ENCODE peak calls at places on chromosomes 12 and 14, in five cellular contexts. One of them, this sample, is unnamed.

GRCh38 chr14:65637780-65638179 is 225.2 kb downstream of the FUT8 start:
- DNase-seq in mucosa of gallbladder: no peak
- DNase-seq in aorta: no peak
- DNase-seq in NCI-H2081: no peak
- DNase-seq in astrocyte of the spinal cord: peak
- DNase-seq in this sample: peak

GRCh38 chr14:63964063-63964462 is 111.3 kb downstream of the SYNE2 start:
- DNase-seq in mucosa of gallbladder: no peak
- DNase-seq in aorta: no peak
- DNase-seq in NCI-H2081: peak
- DNase-seq in astrocyte of the spinal cord: no peak
- DNase-seq in this sample: no peak

GRCh38 chr12:111056618-111057521 is 136.5 kb upstream of the MYL2 start:
- DNase-seq in mucosa of gallbladder: no peak
- DNase-seq in aorta: peak
- DNase-seq in NCI-H2081: no peak
- DNase-seq in astrocyte of the spinal cord: no peak
- DNase-seq in this sample: peak

GRCh38 chr12:4148418-4149056 is 125.0 kb upstream of the CCND2 start:
- DNase-seq in mucosa of gallbladder: no peak
- DNase-seq in aorta: no peak
- DNase-seq in NCI-H2081: no peak
- DNase-seq in astrocyte of the spinal cord: no peak
- DNase-seq in this sample: no peak

GRCh38 chr14:65957631-65958205 is 528.5 kb upstream of the CCDC196 start:
- DNase-seq in mucosa of gallbladder: no peak
- DNase-seq in aorta: no peak
- DNase-seq in NCI-H2081: no peak
- DNase-seq in astrocyte of the spinal cord: no peak
- DNase-seq in this sample: no peak

GRCh38 chr12:63882844-63883243 is 38.3 kb downstream of the SRGAP1 start:
- DNase-seq in mucosa of gallbladder: no peak
- DNase-seq in aorta: no peak
- DNase-seq in NCI-H2081: peak
- DNase-seq in astrocyte of the spinal cord: no peak
- DNase-seq in this sample: no peak

GRCh38 chr12:51891843-51892242 is 3.9 kb downstream of the ANKRD33 start:
- DNase-seq in mucosa of gallbladder: no peak
- DNase-seq in aorta: no peak
- DNase-seq in NCI-H2081: no peak
- DNase-seq in astrocyte of the spinal cord: no peak
- DNase-seq in this sample: peak

GRCh38 chr14:60250318-60251035 is 1.5 kb downstream of the PPM1A start:
- DNase-seq in mucosa of gallbladder: no peak
- DNase-seq in aorta: no peak
- DNase-seq in NCI-H2081: no peak
- DNase-seq in astrocyte of the spinal cord: peak
- DNase-seq in this sample: peak

GRCh38 chr12:110531741-110532333 is 29.7 kb downstream of the RAD9B start:
- DNase-seq in mucosa of gallbladder: no peak
- DNase-seq in aorta: no peak
- DNase-seq in NCI-H2081: no peak
- DNase-seq in astrocyte of the spinal cord: peak
- DNase-seq in this sample: peak

GRCh38 chr12:57471661-57472060 is 8.0 kb downstream of the ARHGAP9 start:
- DNase-seq in mucosa of gallbladder: no peak
- DNase-seq in aorta: no peak
- DNase-seq in NCI-H2081: no peak
- DNase-seq in astrocyte of the spinal cord: no peak
- DNase-seq in this sample: no peak

GRCh38 chr14:80325112-80325511 is 113.8 kb upstream of the DIO2 start:
- DNase-seq in mucosa of gallbladder: no peak
- DNase-seq in aorta: no peak
- DNase-seq in NCI-H2081: no peak
- DNase-seq in astrocyte of the spinal cord: no peak
- DNase-seq in this sample: no peak

GRCh38 chr12:131311764-131312163 is 358.1 kb downstream of the ADGRD1 start:
- DNase-seq in mucosa of gallbladder: no peak
- DNase-seq in aorta: peak
- DNase-seq in NCI-H2081: no peak
- DNase-seq in astrocyte of the spinal cord: no peak
- DNase-seq in this sample: no peak

GRCh38 chr14:70254476-70254961 is 65.8 kb upstream of the SLC8A3 start:
- DNase-seq in mucosa of gallbladder: peak
- DNase-seq in aorta: peak
- DNase-seq in NCI-H2081: peak
- DNase-seq in astrocyte of the spinal cord: peak
- DNase-seq in this sample: no peak

GRCh38 chr12:6790496-6791150 is 1.3 kb downstream of the CD4 start:
- DNase-seq in mucosa of gallbladder: no peak
- DNase-seq in aorta: no peak
- DNase-seq in NCI-H2081: no peak
- DNase-seq in astrocyte of the spinal cord: no peak
- DNase-seq in this sample: no peak

GRCh38 chr12:77324763-77325468 is 259.5 kb upstream of the E2F7 start:
- DNase-seq in mucosa of gallbladder: peak
- DNase-seq in aorta: peak
- DNase-seq in NCI-H2081: peak
- DNase-seq in astrocyte of the spinal cord: peak
- DNase-seq in this sample: peak

GRCh38 chr12:12156116-12156515 is 85.4 kb downstream of the BCL2L14 start:
- DNase-seq in mucosa of gallbladder: no peak
- DNase-seq in aorta: no peak
- DNase-seq in NCI-H2081: no peak
- DNase-seq in astrocyte of the spinal cord: no peak
- DNase-seq in this sample: no peak

GRCh38 chr12:104493504-104493903 is 36.8 kb downstream of the CHST11 start:
- DNase-seq in mucosa of gallbladder: no peak
- DNase-seq in aorta: no peak
- DNase-seq in NCI-H2081: no peak
- DNase-seq in astrocyte of the spinal cord: no peak
- DNase-seq in this sample: no peak

GRCh38 chr14:58488550-58488949 is 61.0 kb downstream of the KIAA0586 start:
- DNase-seq in mucosa of gallbladder: no peak
- DNase-seq in aorta: no peak
- DNase-seq in NCI-H2081: no peak
- DNase-seq in astrocyte of the spinal cord: peak
- DNase-seq in this sample: peak

GRCh38 chr12:53476769-53477209 is 22.5 kb downstream of the MAP3K12 start:
- DNase-seq in mucosa of gallbladder: no peak
- DNase-seq in aorta: no peak
- DNase-seq in NCI-H2081: no peak
- DNase-seq in astrocyte of the spinal cord: no peak
- DNase-seq in this sample: no peak

GRCh38 chr12:101616027-101616494 is 21.3 kb downstream of the MYBPC1 start:
- DNase-seq in mucosa of gallbladder: peak
- DNase-seq in aorta: no peak
- DNase-seq in NCI-H2081: no peak
- DNase-seq in astrocyte of the spinal cord: peak
- DNase-seq in this sample: no peak

GRCh38 chr14:97350415-97350814 is 553.2 kb downstream of the VRK1 start:
- DNase-seq in mucosa of gallbladder: no peak
- DNase-seq in aorta: no peak
- DNase-seq in NCI-H2081: no peak
- DNase-seq in astrocyte of the spinal cord: no peak
- DNase-seq in this sample: no peak

GRCh38 chr12:6215932-6216494 is 15.8 kb downstream of the CD9 start:
- DNase-seq in mucosa of gallbladder: peak
- DNase-seq in aorta: peak
- DNase-seq in NCI-H2081: no peak
- DNase-seq in astrocyte of the spinal cord: peak
- DNase-seq in this sample: peak

GRCh38 chr12:45130881-45131281 is 80.0 kb upstream of the DBX2 start:
- DNase-seq in mucosa of gallbladder: peak
- DNase-seq in aorta: peak
- DNase-seq in NCI-H2081: peak
- DNase-seq in astrocyte of the spinal cord: peak
- DNase-seq in this sample: peak

GRCh38 chr14:65211341-65211987 is 109.1 kb upstream of the MAX start:
- DNase-seq in mucosa of gallbladder: no peak
- DNase-seq in aorta: no peak
- DNase-seq in NCI-H2081: no peak
- DNase-seq in astrocyte of the spinal cord: peak
- DNase-seq in this sample: peak

GRCh38 chr12:90833228-90833627 is 121.7 kb downstream of the CCER1 start:
- DNase-seq in mucosa of gallbladder: no peak
- DNase-seq in aorta: no peak
- DNase-seq in NCI-H2081: no peak
- DNase-seq in astrocyte of the spinal cord: no peak
- DNase-seq in this sample: no peak

GRCh38 chr12:70576341-70577282 is 60.6 kb downstream of the PTPRB start:
- DNase-seq in mucosa of gallbladder: no peak
- DNase-seq in aorta: no peak
- DNase-seq in NCI-H2081: peak
- DNase-seq in astrocyte of the spinal cord: peak
- DNase-seq in this sample: peak

GRCh38 chr14:96575233-96575632 is 73.1 kb downstream of the PAPOLA start:
- DNase-seq in mucosa of gallbladder: no peak
- DNase-seq in aorta: no peak
- DNase-seq in NCI-H2081: no peak
- DNase-seq in astrocyte of the spinal cord: no peak
- DNase-seq in this sample: no peak

GRCh38 chr14:99731536-99732435 is 47.7 kb downstream of the CYP46A1 start:
- DNase-seq in mucosa of gallbladder: no peak
- DNase-seq in aorta: peak
- DNase-seq in NCI-H2081: no peak
- DNase-seq in astrocyte of the spinal cord: no peak
- DNase-seq in this sample: no peak

GRCh38 chr12:57110189-57111045 is 745 bp downstream of the STAT6 start:
- DNase-seq in mucosa of gallbladder: peak
- DNase-seq in aorta: peak
- DNase-seq in NCI-H2081: no peak
- DNase-seq in astrocyte of the spinal cord: no peak
- DNase-seq in this sample: no peak

GRCh38 chr12:15662983-15663659 is 126.1 kb downstream of the EPS8 start:
- DNase-seq in mucosa of gallbladder: no peak
- DNase-seq in aorta: no peak
- DNase-seq in NCI-H2081: no peak
- DNase-seq in astrocyte of the spinal cord: no peak
- DNase-seq in this sample: peak

GRCh38 chr12:7588703-7589329 is 76.9 kb downstream of the APOBEC1 start:
- DNase-seq in mucosa of gallbladder: peak
- DNase-seq in aorta: no peak
- DNase-seq in NCI-H2081: peak
- DNase-seq in astrocyte of the spinal cord: peak
- DNase-seq in this sample: peak

GRCh38 chr12:109775172-109775881 is 57.9 kb downstream of the TRPV4 start:
- DNase-seq in mucosa of gallbladder: peak
- DNase-seq in aorta: peak
- DNase-seq in NCI-H2081: peak
- DNase-seq in astrocyte of the spinal cord: peak
- DNase-seq in this sample: peak

GRCh38 chr12:32534698-32535097 is 135.3 kb downstream of the FGD4 start:
- DNase-seq in mucosa of gallbladder: no peak
- DNase-seq in aorta: no peak
- DNase-seq in NCI-H2081: no peak
- DNase-seq in astrocyte of the spinal cord: no peak
- DNase-seq in this sample: no peak

GRCh38 chr12:116803018-116803736 is 65.1 kb downstream of the RNFT2 start:
- DNase-seq in mucosa of gallbladder: no peak
- DNase-seq in aorta: no peak
- DNase-seq in NCI-H2081: no peak
- DNase-seq in astrocyte of the spinal cord: no peak
- DNase-seq in this sample: no peak

GRCh38 chr14:96727076-96727475 is 70.1 kb upstream of the VRK1 start:
- DNase-seq in mucosa of gallbladder: no peak
- DNase-seq in aorta: no peak
- DNase-seq in NCI-H2081: no peak
- DNase-seq in astrocyte of the spinal cord: no peak
- DNase-seq in this sample: no peak

GRCh38 chr12:114975974-114976310 is 292.0 kb upstream of the TBX3 start:
- DNase-seq in mucosa of gallbladder: no peak
- DNase-seq in aorta: no peak
- DNase-seq in NCI-H2081: no peak
- DNase-seq in astrocyte of the spinal cord: no peak
- DNase-seq in this sample: no peak

GRCh38 chr12:59388176-59388575 is 207.7 kb upstream of the SLC16A7 start:
- DNase-seq in mucosa of gallbladder: no peak
- DNase-seq in aorta: no peak
- DNase-seq in NCI-H2081: no peak
- DNase-seq in astrocyte of the spinal cord: no peak
- DNase-seq in this sample: no peak